ENCODE peak calls at places on chromosomes 16 and 17, in five cellular contexts. E is sigmoid colon; O is cardiac fibroblast; W is CD8-positive, alpha-beta memory T cell; T is coronary artery. F is an unnamed sample.

GRCh38 chr17:48215583-48216139 is 108.1 kb downstream of the SNX11 start:
- DNase-seq in E (no peak), O (peak), W (no peak), T (no peak), F (no peak)

GRCh38 chr16:9823510-9823909 is 358.7 kb downstream of the GRIN2A start:
- DNase-seq in E (no peak), O (no peak), W (no peak), T (no peak), F (no peak)

GRCh38 chr16:21301168-21301894 is 23.2 kb upstream of the CRYM start:
- DNase-seq in E (peak), O (peak), W (no peak), T (peak), F (peak)

GRCh38 chr16:67150058-67150832 is 553 bp downstream of the B3GNT9 start:
- DNase-seq in E (peak), O (peak), W (peak), T (peak), F (no peak)

GRCh38 chr17:42849451-42850157 is 1.4 kb upstream of the AOC3 start:
- DNase-seq in E (no peak), O (no peak), W (no peak), T (peak), F (no peak)

GRCh38 chr16:62035115-62036092 is 834 bp downstream of the CDH8 start:
- DNase-seq in E (no peak), O (no peak), W (no peak), T (no peak), F (no peak)

GRCh38 chr16:11361751-11362742 is 16.8 kb downstream of the RMI2 start:
- DNase-seq in E (no peak), O (no peak), W (peak), T (no peak), F (no peak)

GRCh38 chr17:39867891-39868553 is at the start of gene ZPBP2:
- DNase-seq in E (no peak), O (no peak), W (peak), T (no peak), F (no peak)

GRCh38 chr17:68777243-68777855 is 176.2 kb upstream of the FAM20A start:
- DNase-seq in E (peak), O (peak), W (peak), T (no peak), F (no peak)

GRCh38 chr17:39607851-39608130 is at the start of gene NEUROD2:
- DNase-seq in E (no peak), O (no peak), W (no peak), T (no peak), F (no peak)

GRCh38 chr17:81392909-81393654 is 2.2 kb upstream of the BAHCC1 start:
- DNase-seq in E (no peak), O (peak), W (no peak), T (no peak), F (no peak)

GRCh38 chr17:17849147-17849820 is 12.5 kb upstream of the SREBF1 start:
- DNase-seq in E (peak), O (peak), W (peak), T (no peak), F (no peak)

GRCh38 chr17:76868176-76868668 is at the start of gene MGAT5B:
- DNase-seq in E (peak), O (peak), W (peak), T (no peak), F (peak)

GRCh38 chr16:24988593-24989338 is 26.4 kb downstream of the ARHGAP17 start:
- DNase-seq in E (no peak), O (peak), W (no peak), T (peak), F (no peak)

GRCh38 chr17:8698142-8699050 is 46.2 kb downstream of the CCDC42 start:
- DNase-seq in E (peak), O (peak), W (no peak), T (peak), F (peak)

GRCh38 chr16:15924996-15925395 is 24.4 kb upstream of the ABCC1 start:
- DNase-seq in E (no peak), O (no peak), W (no peak), T (no peak), F (no peak)

GRCh38 chr16:12062343-12063003 is 85.9 kb downstream of the SNX29 start:
- DNase-seq in E (peak), O (peak), W (no peak), T (peak), F (peak)

GRCh38 chr16:77157773-77158172 is 33.2 kb upstream of the MON1B start:
- DNase-seq in E (no peak), O (no peak), W (no peak), T (no peak), F (no peak)
- H3K4me3 ChIP-seq in E (no peak), O (no peak), W (no peak), T (no peak), F (no peak)

GRCh38 chr17:72123496-72123963 is 2.7 kb downstream of the SOX9 start:
- DNase-seq in E (no peak), O (no peak), W (no peak), T (no peak), F (no peak)
- H3K4me3 ChIP-seq in E (no peak), O (peak), W (no peak), T (peak), F (peak)

DNA sequence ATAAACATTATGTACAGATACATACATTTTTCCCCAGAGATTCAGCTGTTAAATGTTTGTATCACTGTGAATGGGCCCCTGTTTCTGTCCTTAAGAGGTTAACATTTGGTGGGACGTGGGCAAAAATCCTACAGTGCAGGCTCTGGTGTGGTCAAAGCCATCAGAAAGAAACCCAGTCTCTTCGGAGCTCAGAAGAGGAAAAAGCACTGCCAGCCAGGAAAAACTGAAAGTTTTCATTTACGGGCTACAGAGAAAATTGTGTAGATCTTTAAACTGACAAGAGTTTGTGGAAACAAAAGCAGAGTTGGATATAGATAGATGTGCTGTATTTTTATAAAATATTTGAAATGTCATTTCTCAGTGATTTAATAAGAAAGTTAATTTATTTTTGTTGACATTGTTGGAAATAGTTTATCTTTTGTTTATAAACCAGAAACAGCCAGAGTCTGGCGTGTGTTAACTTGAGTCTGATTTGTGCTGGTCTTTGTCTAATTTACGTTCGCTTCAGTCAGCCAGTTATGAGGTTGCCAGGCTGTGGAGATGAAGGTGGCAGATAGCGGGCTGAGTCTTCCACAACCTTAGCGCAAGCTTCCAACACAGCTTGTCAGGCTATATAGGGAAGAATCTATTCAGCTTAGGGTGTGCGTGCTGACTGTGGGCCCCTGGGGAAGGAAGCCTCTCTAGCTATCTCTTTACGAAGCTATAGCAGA is 9.5 kb upstream of the TEKT3 start:
- DNase-seq in E (peak), O (peak), W (no peak), T (no peak), F (no peak)
- H3K4me3 ChIP-seq in E (no peak), O (no peak), W (no peak), T (peak), F (no peak)

GRCh38 chr17:70172921-70173320 is 3.6 kb downstream of the KCNJ2 start:
- DNase-seq in E (no peak), O (peak), W (no peak), T (no peak), F (no peak)

GRCh38 chr17:70169707-70170597 is 620 bp downstream of the KCNJ2 start:
- DNase-seq in E (peak), O (peak), W (no peak), T (no peak), F (no peak)

GRCh38 chr17:70172449-70172848 is 3.1 kb downstream of the KCNJ2 start:
- DNase-seq in E (no peak), O (no peak), W (no peak), T (no peak), F (no peak)

GRCh38 chr17:70168979-70169706 is at the start of gene KCNJ2:
- DNase-seq in E (peak), O (peak), W (no peak), T (peak), F (no peak)

GRCh38 chr17:70171159-70171558 is 1.8 kb downstream of the KCNJ2 start:
- DNase-seq in E (no peak), O (no peak), W (no peak), T (no peak), F (no peak)
- H3K4me3 ChIP-seq in E (no peak), O (no peak), W (no peak), T (no peak), F (no peak)

GRCh38 chr17:74859439-74860228 is at the start of gene GRIN2C:
- DNase-seq in E (no peak), O (no peak), W (peak), T (no peak), F (no peak)
- H3K4me3 ChIP-seq in E (no peak), O (no peak), W (peak), T (peak), F (no peak)

GRCh38 chr16:57479422-57480126 is 6.7 kb downstream of the DOK4 start:
- DNase-seq in E (no peak), O (peak), W (no peak), T (no peak), F (peak)
- H3K4me3 ChIP-seq in E (peak), O (peak), W (no peak), T (peak), F (peak)

GRCh38 chr17:61686114-61686513 is 95.1 kb upstream of the NACA2 start:
- DNase-seq in E (no peak), O (no peak), W (no peak), T (no peak), F (no peak)
- H3K4me3 ChIP-seq in E (no peak), O (no peak), W (no peak), T (no peak), F (no peak)